ENCODE peak calls at places on chromosomes 1 and 21, in ten cellular contexts. L, B, X, H, G, N, T, P, I and C are unnamed samples.

GRCh38 chr1:245587435-245588105 is 432.8 kb downstream of the KIF26B start:
- DNase-seq in L (peak; percentile 14), B (peak; percentile 32), X (no peak), H (no peak), G (no peak), N (no peak), T (no peak), P (no peak), I (no peak), C (no peak)

GRCh38 chr1:16085521-16085920 is 12.1 kb upstream of the FAM131C start:
- DNase-seq in L (no peak), B (no peak), X (no peak), H (no peak), G (no peak), N (no peak), T (no peak), P (no peak), I (no peak), C (no peak)

GRCh38 chr1:210049616-210050015 is 111.6 kb downstream of the SYT14 start:
- DNase-seq in L (no peak), B (no peak), X (no peak), H (no peak), G (no peak), N (no peak), T (no peak), P (no peak), I (no peak), C (no peak)

GRCh38 chr1:228944991-228945390 is 209.7 kb downstream of the RHOU start:
- DNase-seq in L (peak; percentile 63), B (no peak), X (no peak), H (no peak), G (no peak), N (no peak), T (no peak), P (no peak), I (no peak), C (no peak)

GRCh38 chr1:179137623-179138235 is 55.9 kb downstream of the TOR3A start:
- DNase-seq in L (peak; percentile 56), B (no peak), X (no peak), H (no peak), G (no peak), N (no peak), T (no peak), P (no peak), I (no peak), C (no peak)

GRCh38 chr1:36122463-36123025 is 2.5 kb downstream of the COL8A2 start:
- DNase-seq in L (no peak), B (no peak), X (no peak), H (no peak), G (no peak), N (no peak), T (no peak), P (no peak), I (no peak), C (no peak)

GRCh38 chr1:161791889-161792655 is 26.0 kb downstream of the ATF6 start:
- DNase-seq in L (peak; percentile 33), B (no peak), X (no peak), H (no peak), G (no peak), N (no peak), T (no peak), P (no peak), I (no peak), C (no peak)

GRCh38 chr1:217135987-217136894 is 413.0 kb upstream of the ESRRG start:
- DNase-seq in L (no peak), B (no peak), X (no peak), H (no peak), G (no peak), N (peak; percentile 11), T (no peak), P (no peak), I (no peak), C (no peak)

GRCh38 chr21:32770514-32771133 is 931 bp downstream of the PAXBP1 start:
- DNase-seq in L (peak; percentile 13), B (no peak), X (no peak), H (no peak), G (no peak), N (no peak), T (peak; percentile 46), P (no peak), I (no peak), C (no peak)
- TF ChIP-seq CTCF in L (no peak), B (no peak), X (no peak), H (no peak), G (no peak), N (peak; percentile 12), T (no peak), P (no peak), I (no peak), C (no peak)

GRCh38 chr1:23369335-23370013 is at the start of gene ZNF436:
- DNase-seq in L (peak; percentile 95), B (peak; percentile 70), X (peak; percentile 54), H (peak; percentile 80), G (peak; percentile 62), N (no peak), T (peak; percentile 93), P (no peak), I (peak; percentile 25), C (peak; percentile 96)

GRCh38 chr1:23367791-23368561 is 1.7 kb downstream of the ZNF436 start:
- DNase-seq in L (peak; percentile 99), B (peak; percentile 99), X (peak; percentile 98), H (peak; percentile 99), G (peak; percentile 97), N (peak; percentile 100), T (peak; percentile 99), P (peak; percentile 97), I (peak; percentile 98), C (peak; percentile 99)

GRCh38 chr1:23370270-23370743 is 671 bp upstream of the ZNF436 start:
- DNase-seq in L (no peak), B (no peak), X (no peak), H (no peak), G (no peak), N (no peak), T (no peak), P (no peak), I (no peak), C (no peak)

GRCh38 chr1:23367451-23367790 is 2.2 kb downstream of the ZNF436 start:
- DNase-seq in L (no peak), B (no peak), X (no peak), H (no peak), G (no peak), N (no peak), T (no peak), P (no peak), I (no peak), C (no peak)

DNA sequence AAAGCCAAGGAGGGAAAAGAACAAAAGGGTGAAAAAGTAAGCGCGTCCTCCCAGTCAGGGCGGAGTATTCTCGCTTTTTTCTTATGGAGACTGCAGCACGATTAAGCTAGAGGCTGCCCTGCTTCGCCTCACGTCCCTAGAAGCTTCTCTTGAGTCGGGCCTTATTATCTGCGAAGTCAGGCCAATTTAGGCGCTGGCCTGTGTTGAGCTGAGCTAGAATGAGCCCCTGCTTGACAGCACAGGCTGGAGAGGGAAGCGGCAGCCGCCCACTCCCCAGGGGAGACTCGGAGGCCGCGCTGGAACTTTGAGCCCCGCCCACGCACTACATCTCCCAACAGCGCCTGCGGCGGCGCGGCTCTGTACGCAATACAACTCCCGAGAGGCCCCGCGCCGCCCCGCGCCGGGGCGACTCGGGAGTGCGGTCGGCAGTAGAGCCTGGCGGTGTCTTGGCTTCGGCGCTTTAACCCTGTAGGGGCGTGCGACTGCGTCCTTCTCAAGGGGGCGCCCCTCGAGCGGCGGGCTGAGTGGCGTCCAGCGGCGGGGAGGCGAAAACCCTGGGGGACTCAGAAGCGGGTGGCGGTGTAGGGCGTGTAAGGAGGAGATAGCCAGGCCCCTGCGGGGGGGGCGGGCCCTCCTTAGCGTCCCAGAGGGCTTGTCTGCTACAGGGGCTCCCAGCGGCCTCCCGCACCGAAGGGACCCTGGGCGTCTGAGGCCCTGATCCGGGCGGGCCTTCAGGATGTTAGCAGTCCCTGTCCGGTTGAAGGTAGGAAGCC is 888 bp downstream of the ZNF436 start:
- DNase-seq in L (peak; percentile 90), B (peak; percentile 95), X (peak; percentile 78), H (peak; percentile 93), G (peak; percentile 91), N (peak; percentile 90), T (peak; percentile 89), P (peak; percentile 69), I (peak; percentile 97), C (peak; percentile 96)
- TF ChIP-seq CTCF in L (no peak), B (no peak), X (peak; percentile 5), H (no peak), G (no peak), N (no peak), T (peak; percentile 16), P (no peak), I (no peak), C (no peak)

DNA sequence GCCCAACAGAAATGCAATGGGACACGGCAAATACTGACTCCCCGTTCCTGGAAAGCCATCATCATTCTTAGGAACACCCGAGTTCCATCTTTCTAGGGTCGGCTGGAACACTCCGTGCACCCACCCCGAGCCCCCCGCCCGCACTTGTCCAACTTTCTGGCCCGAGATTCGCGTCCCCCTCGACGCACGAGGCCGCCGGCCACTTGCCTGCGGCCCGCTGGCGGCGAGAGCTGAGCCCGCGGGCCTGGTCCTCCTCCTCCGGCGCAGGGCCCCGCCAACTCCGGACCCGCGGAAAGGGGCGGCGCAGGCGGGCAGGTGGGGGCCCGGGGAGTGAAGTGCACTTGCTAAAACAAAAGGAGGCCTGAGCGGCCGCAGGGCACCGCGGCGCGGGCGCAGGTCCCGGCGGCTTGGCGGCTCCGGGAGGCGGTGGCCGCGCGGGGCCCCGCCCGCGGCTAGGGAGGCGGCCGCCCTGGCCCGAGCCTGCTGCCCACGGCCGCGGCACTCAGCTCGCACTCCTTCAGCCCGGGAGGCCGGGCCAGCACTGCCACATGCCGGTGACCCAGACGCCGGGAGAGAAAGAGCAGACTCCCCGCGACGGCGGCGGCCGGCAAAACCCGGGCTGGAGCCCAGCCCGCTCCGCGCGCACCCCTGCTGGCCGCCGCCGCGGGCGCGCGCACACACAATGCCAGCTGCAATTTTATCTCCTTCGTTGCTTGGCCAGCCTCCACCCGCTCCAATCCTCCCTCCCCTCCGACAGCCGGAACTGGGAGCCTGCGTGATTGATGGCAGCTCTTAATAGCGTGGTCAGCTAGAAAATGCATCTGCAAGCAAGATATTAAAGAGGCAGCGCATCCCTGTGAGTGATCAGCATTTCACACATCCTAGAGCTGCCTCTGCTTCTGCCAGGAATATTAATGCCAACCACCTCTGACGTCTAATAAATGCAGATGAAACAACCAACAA is 114.3 kb downstream of the RERE start:
- DNase-seq in L (peak; percentile 93), B (peak; percentile 96), X (peak; percentile 67), H (peak; percentile 95), G (peak; percentile 84), N (peak; percentile 88), T (peak; percentile 95), P (no peak), I (peak; percentile 93), C (peak; percentile 95)
- TF ChIP-seq CTCF in L (no peak), B (peak; percentile 16), X (no peak), H (no peak), G (no peak), N (peak; percentile 39), T (peak; percentile 30), P (peak; percentile 7), I (no peak), C (no peak)

GRCh38 chr1:3786468-3787346 is 9.6 kb downstream of the LRRC47 start:
- DNase-seq in L (no peak), B (no peak), X (no peak), H (no peak), G (no peak), N (no peak), T (no peak), P (no peak), I (no peak), C (no peak)

GRCh38 chr1:3785045-3785444 is 11.3 kb downstream of the LRRC47 start:
- DNase-seq in L (no peak), B (no peak), X (no peak), H (no peak), G (no peak), N (no peak), T (peak; percentile 92), P (no peak), I (no peak), C (no peak)

GRCh38 chr1:3783651-3784474 is 11.3 kb downstream of the SMIM1 start:
- DNase-seq in L (no peak), B (no peak), X (no peak), H (no peak), G (no peak), N (no peak), T (no peak), P (no peak), I (no peak), C (no peak)

GRCh38 chr1:3787347-3787710 is 9.0 kb downstream of the LRRC47 start:
- DNase-seq in L (no peak), B (no peak), X (no peak), H (no peak), G (no peak), N (peak; percentile 18), T (peak; percentile 46), P (no peak), I (no peak), C (no peak)

GRCh38 chr1:3785458-3786157 is 10.7 kb downstream of the LRRC47 start:
- DNase-seq in L (peak; percentile 22), B (no peak), X (no peak), H (no peak), G (no peak), N (no peak), T (peak; percentile 57), P (no peak), I (peak; percentile 67), C (no peak)
- TF ChIP-seq CTCF in L (peak; percentile 34), B (no peak), X (no peak), H (no peak), G (no peak), N (peak; percentile 32), T (peak; percentile 42), P (peak; percentile 23), I (peak; percentile 43), C (no peak)